ENCODE peak calls at places on chromosomes 5 and 9, in eight cellular contexts. One of them, this sample, is unnamed.

GRCh38 chr9:122379340-122379739 is 8.5 kb downstream of the PTGS1 start:
- DNase-seq in CD8-positive, alpha-beta T cell: no peak
- DNase-seq in lung: no peak
- DNase-seq in lower lobe of right lung: no peak
- DNase-seq in A549: no peak
- DNase-seq in fibroblast of villous mesenchyme: no peak
- DNase-seq in right atrium auricular region: no peak
- DNase-seq in stomach: no peak
- DNase-seq in this sample: no peak

GRCh38 chr9:134350416-134350994 is 24.2 kb downstream of the RXRA start:
- DNase-seq in right atrium auricular region: no peak
- DNase-seq in stomach: no peak
- DNase-seq in lower lobe of right lung: no peak
- DNase-seq in A549: no peak
- DNase-seq in CD8-positive, alpha-beta T cell: no peak
- DNase-seq in fibroblast of villous mesenchyme: no peak
- DNase-seq in lung: no peak
- DNase-seq in this sample: no peak

GRCh38 chr5:87229780-87230179 is 37.9 kb upstream of the RASA1 start:
- DNase-seq in fibroblast of villous mesenchyme: no peak
- DNase-seq in lung: no peak
- DNase-seq in stomach: no peak
- DNase-seq in CD8-positive, alpha-beta T cell: no peak
- DNase-seq in right atrium auricular region: no peak
- DNase-seq in A549: no peak
- DNase-seq in lower lobe of right lung: no peak
- DNase-seq in this sample: no peak

GRCh38 chr5:150590979-150591411 is 49.5 kb upstream of the SYNPO start:
- DNase-seq in A549: no peak
- DNase-seq in fibroblast of villous mesenchyme: no peak
- DNase-seq in stomach: no peak
- DNase-seq in lower lobe of right lung: no peak
- DNase-seq in lung: no peak
- DNase-seq in CD8-positive, alpha-beta T cell: no peak
- DNase-seq in right atrium auricular region: no peak
- DNase-seq in this sample: peak

GRCh38 chr5:126938461-126938860 is 91.9 kb downstream of the MARCHF3 start:
- DNase-seq in right atrium auricular region: no peak
- DNase-seq in stomach: no peak
- DNase-seq in CD8-positive, alpha-beta T cell: no peak
- DNase-seq in lung: no peak
- DNase-seq in lower lobe of right lung: no peak
- DNase-seq in fibroblast of villous mesenchyme: peak
- DNase-seq in A549: no peak
- DNase-seq in this sample: no peak

GRCh38 chr5:147901555-147901954 is 4.8 kb downstream of the C5orf46 start:
- DNase-seq in lower lobe of right lung: no peak
- DNase-seq in CD8-positive, alpha-beta T cell: no peak
- DNase-seq in A549: no peak
- DNase-seq in lung: no peak
- DNase-seq in stomach: no peak
- DNase-seq in right atrium auricular region: no peak
- DNase-seq in fibroblast of villous mesenchyme: peak
- DNase-seq in this sample: no peak

GRCh38 chr9:96129698-96130097 is 172.3 kb downstream of the HSD17B3 start:
- DNase-seq in lung: no peak
- DNase-seq in lower lobe of right lung: no peak
- DNase-seq in stomach: no peak
- DNase-seq in fibroblast of villous mesenchyme: no peak
- DNase-seq in right atrium auricular region: no peak
- DNase-seq in A549: no peak
- DNase-seq in CD8-positive, alpha-beta T cell: no peak
- DNase-seq in this sample: no peak

GRCh38 chr5:148791696-148792095 is 34.7 kb upstream of the ADRB2 start:
- DNase-seq in right atrium auricular region: no peak
- DNase-seq in A549: no peak
- DNase-seq in stomach: no peak
- DNase-seq in fibroblast of villous mesenchyme: no peak
- DNase-seq in lower lobe of right lung: no peak
- DNase-seq in CD8-positive, alpha-beta T cell: no peak
- DNase-seq in lung: no peak
- DNase-seq in this sample: no peak

GRCh38 chr5:79193643-79194042 is 42.3 kb upstream of the JMY start:
- DNase-seq in right atrium auricular region: no peak
- DNase-seq in fibroblast of villous mesenchyme: peak
- DNase-seq in lung: no peak
- DNase-seq in CD8-positive, alpha-beta T cell: no peak
- DNase-seq in A549: no peak
- DNase-seq in lower lobe of right lung: no peak
- DNase-seq in stomach: no peak
- DNase-seq in this sample: no peak

GRCh38 chr5:125978015-125978414 is 445.2 kb upstream of the GRAMD2B start:
- DNase-seq in lung: no peak
- DNase-seq in CD8-positive, alpha-beta T cell: no peak
- DNase-seq in lower lobe of right lung: no peak
- DNase-seq in right atrium auricular region: no peak
- DNase-seq in A549: no peak
- DNase-seq in stomach: no peak
- DNase-seq in fibroblast of villous mesenchyme: no peak
- DNase-seq in this sample: no peak

GRCh38 chr9:5375091-5375490 is 35.4 kb upstream of the RLN1 start:
- DNase-seq in A549: no peak
- DNase-seq in CD8-positive, alpha-beta T cell: no peak
- DNase-seq in fibroblast of villous mesenchyme: no peak
- DNase-seq in right atrium auricular region: no peak
- DNase-seq in lung: no peak
- DNase-seq in stomach: no peak
- DNase-seq in lower lobe of right lung: no peak
- DNase-seq in this sample: no peak

GRCh38 chr9:112166176-112167140 is 8.6 kb downstream of the SUSD1 start:
- DNase-seq in right atrium auricular region: peak
- DNase-seq in CD8-positive, alpha-beta T cell: no peak
- DNase-seq in lower lobe of right lung: no peak
- DNase-seq in stomach: no peak
- DNase-seq in A549: peak
- DNase-seq in fibroblast of villous mesenchyme: peak
- DNase-seq in lung: no peak
- DNase-seq in this sample: no peak

GRCh38 chr5:12936184-12936583 is 1008.3 kb downstream of the DNAH5 start:
- DNase-seq in CD8-positive, alpha-beta T cell: no peak
- DNase-seq in lung: no peak
- DNase-seq in A549: no peak
- DNase-seq in right atrium auricular region: no peak
- DNase-seq in fibroblast of villous mesenchyme: no peak
- DNase-seq in stomach: no peak
- DNase-seq in lower lobe of right lung: no peak
- DNase-seq in this sample: no peak

GRCh38 chr5:1785062-1785461 is 14.6 kb downstream of the MRPL36 start:
- DNase-seq in fibroblast of villous mesenchyme: no peak
- DNase-seq in lower lobe of right lung: no peak
- DNase-seq in right atrium auricular region: no peak
- DNase-seq in A549: no peak
- DNase-seq in CD8-positive, alpha-beta T cell: peak
- DNase-seq in lung: no peak
- DNase-seq in stomach: no peak
- DNase-seq in this sample: no peak

GRCh38 chr9:69370430-69370829 is 45.4 kb downstream of the ENTREP1 start:
- DNase-seq in lower lobe of right lung: no peak
- DNase-seq in CD8-positive, alpha-beta T cell: no peak
- DNase-seq in right atrium auricular region: no peak
- DNase-seq in fibroblast of villous mesenchyme: no peak
- DNase-seq in lung: no peak
- DNase-seq in stomach: no peak
- DNase-seq in A549: no peak
- DNase-seq in this sample: no peak

GRCh38 chr9:138058181-138058580 is 180.6 kb downstream of the CACNA1B start:
- DNase-seq in fibroblast of villous mesenchyme: no peak
- DNase-seq in stomach: no peak
- DNase-seq in lower lobe of right lung: no peak
- DNase-seq in right atrium auricular region: no peak
- DNase-seq in A549: no peak
- DNase-seq in CD8-positive, alpha-beta T cell: no peak
- DNase-seq in lung: no peak
- DNase-seq in this sample: no peak

DNA sequence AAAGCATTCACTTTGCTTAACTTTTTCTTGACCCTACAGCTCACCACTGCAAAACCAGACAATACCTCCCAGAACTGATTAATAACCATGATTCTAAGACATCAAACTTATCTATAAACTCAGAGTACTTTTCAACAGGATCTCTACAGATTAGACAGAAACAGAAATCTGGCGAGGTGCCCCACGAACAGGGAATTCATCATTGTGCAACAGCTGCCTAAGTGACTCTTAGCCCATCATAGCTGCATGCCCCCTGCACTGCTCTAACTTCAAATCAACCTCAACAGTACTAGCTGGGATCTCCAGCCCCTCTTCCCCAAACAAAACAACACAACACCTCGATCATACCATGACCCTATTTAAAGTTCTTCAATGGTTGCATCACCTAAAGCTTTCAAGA is 16.1 kb upstream of the COL23A1 start:
- DNase-seq in fibroblast of villous mesenchyme: no peak
- DNase-seq in A549: no peak
- DNase-seq in stomach: no peak
- DNase-seq in right atrium auricular region: no peak
- DNase-seq in CD8-positive, alpha-beta T cell: no peak
- DNase-seq in lower lobe of right lung: no peak
- DNase-seq in lung: no peak
- DNase-seq in this sample: no peak
- H3K4me3 ChIP-seq in fibroblast of villous mesenchyme: no peak
- H3K4me3 ChIP-seq in A549: no peak
- H3K4me3 ChIP-seq in stomach: no peak
- H3K4me3 ChIP-seq in right atrium auricular region: no peak
- H3K4me3 ChIP-seq in CD8-positive, alpha-beta T cell: no peak
- H3K4me3 ChIP-seq in lower lobe of right lung: no peak
- H3K4me3 ChIP-seq in lung: no peak
- H3K4me3 ChIP-seq in this sample: no peak

DNA sequence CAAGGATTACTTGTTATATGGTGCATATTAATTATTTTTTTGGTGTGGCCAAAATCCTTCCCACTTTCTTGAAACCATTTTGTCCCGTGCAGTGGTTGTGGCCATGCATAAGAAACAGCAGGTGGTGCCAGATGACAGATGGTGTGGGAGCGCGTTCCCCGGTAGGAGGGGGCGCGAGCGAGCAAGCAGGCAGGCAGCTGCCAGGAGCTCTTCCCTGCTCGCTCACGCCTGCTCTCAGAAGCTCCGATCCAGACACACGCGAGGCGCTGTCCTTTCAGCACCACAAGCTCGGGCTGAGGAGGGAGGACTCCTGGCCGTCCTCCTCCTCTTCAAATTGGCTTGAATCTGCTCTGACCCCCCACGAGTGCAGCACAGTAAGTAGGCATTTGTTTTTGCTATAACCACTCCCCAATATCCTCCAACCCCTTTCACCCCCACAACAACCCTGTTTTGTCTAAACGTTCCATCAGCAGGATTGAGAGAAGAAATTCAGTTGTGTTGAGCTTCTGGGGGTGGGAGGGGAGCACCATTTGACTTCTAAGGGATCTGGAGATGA is at the start of gene NSG2:
- DNase-seq in CD8-positive, alpha-beta T cell: no peak
- DNase-seq in fibroblast of villous mesenchyme: peak
- DNase-seq in lung: peak
- DNase-seq in A549: peak
- DNase-seq in stomach: peak
- DNase-seq in lower lobe of right lung: peak
- DNase-seq in right atrium auricular region: peak
- DNase-seq in this sample: peak
- TF ChIP-seq CTCF in CD8-positive, alpha-beta T cell: no peak
- TF ChIP-seq CTCF in fibroblast of villous mesenchyme: peak
- TF ChIP-seq CTCF in lung: peak
- TF ChIP-seq CTCF in A549: peak
- TF ChIP-seq CTCF in stomach: no peak
- TF ChIP-seq CTCF in lower lobe of right lung: peak
- TF ChIP-seq CTCF in right atrium auricular region: peak
- TF ChIP-seq CTCF in this sample: peak

GRCh38 chr9:135356796-135357195 is 122.8 kb upstream of the PPP1R26 start:
- DNase-seq in right atrium auricular region: no peak
- DNase-seq in lower lobe of right lung: no peak
- DNase-seq in CD8-positive, alpha-beta T cell: no peak
- DNase-seq in lung: no peak
- DNase-seq in fibroblast of villous mesenchyme: no peak
- DNase-seq in stomach: no peak
- DNase-seq in A549: no peak
- DNase-seq in this sample: no peak

GRCh38 chr9:135358161-135358940 is 121.2 kb upstream of the PPP1R26 start:
- DNase-seq in stomach: no peak
- DNase-seq in right atrium auricular region: no peak
- DNase-seq in A549: no peak
- DNase-seq in lower lobe of right lung: no peak
- DNase-seq in lung: no peak
- DNase-seq in CD8-positive, alpha-beta T cell: no peak
- DNase-seq in fibroblast of villous mesenchyme: no peak
- DNase-seq in this sample: no peak

GRCh38 chr9:135355466-135356420 is 123.8 kb upstream of the PPP1R26 start:
- DNase-seq in A549: no peak
- DNase-seq in right atrium auricular region: no peak
- DNase-seq in lung: no peak
- DNase-seq in CD8-positive, alpha-beta T cell: no peak
- DNase-seq in stomach: no peak
- DNase-seq in lower lobe of right lung: no peak
- DNase-seq in fibroblast of villous mesenchyme: no peak
- DNase-seq in this sample: no peak

GRCh38 chr9:135363556-135363955 is 116.0 kb upstream of the PPP1R26 start:
- DNase-seq in CD8-positive, alpha-beta T cell: no peak
- DNase-seq in fibroblast of villous mesenchyme: no peak
- DNase-seq in lung: no peak
- DNase-seq in lower lobe of right lung: no peak
- DNase-seq in A549: no peak
- DNase-seq in stomach: no peak
- DNase-seq in right atrium auricular region: no peak
- DNase-seq in this sample: peak

GRCh38 chr9:135359764-135360163 is 119.8 kb upstream of the PPP1R26 start:
- DNase-seq in lung: no peak
- DNase-seq in fibroblast of villous mesenchyme: no peak
- DNase-seq in CD8-positive, alpha-beta T cell: no peak
- DNase-seq in stomach: no peak
- DNase-seq in A549: no peak
- DNase-seq in right atrium auricular region: no peak
- DNase-seq in lower lobe of right lung: no peak
- DNase-seq in this sample: no peak
- H3K4me3 ChIP-seq in lung: no peak
- H3K4me3 ChIP-seq in fibroblast of villous mesenchyme: no peak
- H3K4me3 ChIP-seq in CD8-positive, alpha-beta T cell: no peak
- H3K4me3 ChIP-seq in stomach: no peak
- H3K4me3 ChIP-seq in A549: no peak
- H3K4me3 ChIP-seq in right atrium auricular region: no peak
- H3K4me3 ChIP-seq in lower lobe of right lung: no peak
- H3K4me3 ChIP-seq in this sample: no peak

DNA sequence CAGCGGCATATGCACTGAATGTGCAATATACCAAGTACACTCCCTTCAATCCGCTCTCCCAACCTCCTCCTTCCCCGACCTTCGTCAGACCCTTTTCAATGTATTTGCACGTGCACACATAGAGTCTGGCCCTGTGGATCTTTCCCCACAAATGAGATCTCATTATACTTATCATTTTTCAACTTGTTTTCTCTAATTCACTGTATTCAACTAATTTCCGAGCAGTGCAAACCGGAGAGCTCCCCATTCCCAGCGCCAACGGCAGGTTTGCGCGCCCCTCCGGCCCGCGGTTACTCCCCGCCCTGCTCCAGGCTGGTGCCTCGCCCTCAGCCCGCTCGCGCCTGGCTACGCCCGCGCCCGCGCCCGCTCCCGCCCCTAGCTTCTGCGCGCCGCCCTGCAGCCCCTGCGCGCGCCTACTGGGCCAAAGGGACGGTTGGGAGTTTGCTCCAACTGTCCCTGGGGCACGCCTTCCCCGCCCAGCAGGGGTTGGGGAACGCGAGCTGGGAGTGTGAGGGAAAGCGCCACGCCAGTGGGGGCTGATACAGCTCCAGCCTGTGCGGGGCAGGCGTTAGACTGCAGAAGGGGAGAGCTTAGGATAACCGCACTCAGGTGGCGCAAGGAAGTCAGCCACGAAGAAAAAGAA is 3.3 kb upstream of the CDC20B start:
- DNase-seq in A549: peak
- DNase-seq in right atrium auricular region: no peak
- DNase-seq in fibroblast of villous mesenchyme: peak
- DNase-seq in CD8-positive, alpha-beta T cell: no peak
- DNase-seq in lung: no peak
- DNase-seq in stomach: peak
- DNase-seq in lower lobe of right lung: peak
- DNase-seq in this sample: peak
- TF ChIP-seq CTCF in A549: no peak
- TF ChIP-seq CTCF in right atrium auricular region: peak
- TF ChIP-seq CTCF in fibroblast of villous mesenchyme: no peak
- TF ChIP-seq CTCF in CD8-positive, alpha-beta T cell: no peak
- TF ChIP-seq CTCF in lung: no peak
- TF ChIP-seq CTCF in stomach: peak
- TF ChIP-seq CTCF in lower lobe of right lung: peak
- TF ChIP-seq CTCF in this sample: no peak

This sample was measured in BE2C.